ENCODE peak calls at places on chromosomes 5 and 9, in four cellular contexts. D is HCT116, K is HepG2, V is K562. F is an unnamed sample.

GRCh38 chr9:131649646-131650045 is 90.2 kb downstream of the RAPGEF1 start:
- DNase-seq in K (no peak), D (no peak), V (no peak), F (no peak)

GRCh38 chr5:174617285-174617684 is 107.1 kb upstream of the MSX2 start:
- DNase-seq in V (no peak), D (no peak), K (no peak), F (no peak)

GRCh38 chr5:115170924-115171510 is 1.3 kb upstream of the TRIM36 start:
- DNase-seq in V (no peak), D (no peak), K (no peak), F (no peak)

GRCh38 chr5:14809369-14810144 is 62.0 kb downstream of the ANKH start:
- DNase-seq in D (peak; percentile 79), V (peak; percentile 16), K (peak; percentile 65), F (peak; percentile 71)

GRCh38 chr5:88269222-88269771 is 652 bp upstream of the TMEM161B start:
- DNase-seq in K (peak; percentile 6), V (peak; percentile 17), D (no peak), F (no peak)

GRCh38 chr5:37071901-37072581 is 177.1 kb downstream of the CPLANE1 start:
- DNase-seq in K (peak; percentile 61), D (no peak), V (no peak), F (no peak)

GRCh38 chr5:30279237-30279636 is 914.2 kb upstream of the CDH6 start:
- DNase-seq in D (no peak), V (no peak), K (no peak), F (peak; percentile 35)

GRCh38 chr9:111789881-111790280 is 4.9 kb downstream of the SHOC1 start:
- DNase-seq in K (no peak), D (no peak), V (no peak), F (no peak)

GRCh38 chr9:107895524-107896001 is 406.0 kb upstream of the KLF4 start:
- DNase-seq in D (no peak), V (no peak), K (no peak), F (no peak)

GRCh38 chr9:124894741-124895170 is 32.8 kb downstream of the ARPC5L start:
- DNase-seq in V (no peak), D (peak; percentile 10), K (peak; percentile 12), F (no peak)

GRCh38 chr5:122150128-122150685 is 20.9 kb downstream of the ZNF474 start:
- DNase-seq in V (no peak), D (no peak), K (no peak), F (no peak)

DNA sequence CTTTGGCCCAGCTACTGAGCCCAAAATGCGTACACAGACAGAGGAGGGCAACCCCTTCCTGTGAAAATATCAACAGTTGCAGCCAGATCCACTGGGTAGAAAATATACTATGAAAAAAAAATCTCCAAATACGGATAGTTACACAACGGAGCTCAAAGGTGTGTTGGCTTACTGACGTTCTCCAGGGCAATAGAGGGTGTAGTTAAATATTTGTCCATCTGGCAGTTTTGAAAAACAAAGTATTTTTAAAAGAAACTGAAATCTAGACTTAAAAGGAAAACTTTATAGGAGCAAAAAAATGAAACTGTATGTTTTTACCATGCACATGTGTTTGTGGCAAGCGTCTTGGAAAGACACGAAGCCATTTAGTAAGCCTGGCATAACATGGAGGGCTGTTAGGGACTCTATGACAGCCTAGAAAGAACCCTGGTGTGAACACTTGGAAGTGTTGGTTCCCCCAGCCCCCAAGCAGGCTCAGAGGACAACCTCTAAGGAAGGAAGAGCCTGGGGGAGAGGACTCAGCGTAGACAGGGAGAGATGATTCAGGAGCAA is 157.8 kb upstream of the TRPM3 start:
- DNase-seq in D (no peak), V (no peak), K (peak; percentile 68), F (no peak)
- TF ChIP-seq REST in D (no peak), V (no peak), K (no peak), F (no peak)

DNA sequence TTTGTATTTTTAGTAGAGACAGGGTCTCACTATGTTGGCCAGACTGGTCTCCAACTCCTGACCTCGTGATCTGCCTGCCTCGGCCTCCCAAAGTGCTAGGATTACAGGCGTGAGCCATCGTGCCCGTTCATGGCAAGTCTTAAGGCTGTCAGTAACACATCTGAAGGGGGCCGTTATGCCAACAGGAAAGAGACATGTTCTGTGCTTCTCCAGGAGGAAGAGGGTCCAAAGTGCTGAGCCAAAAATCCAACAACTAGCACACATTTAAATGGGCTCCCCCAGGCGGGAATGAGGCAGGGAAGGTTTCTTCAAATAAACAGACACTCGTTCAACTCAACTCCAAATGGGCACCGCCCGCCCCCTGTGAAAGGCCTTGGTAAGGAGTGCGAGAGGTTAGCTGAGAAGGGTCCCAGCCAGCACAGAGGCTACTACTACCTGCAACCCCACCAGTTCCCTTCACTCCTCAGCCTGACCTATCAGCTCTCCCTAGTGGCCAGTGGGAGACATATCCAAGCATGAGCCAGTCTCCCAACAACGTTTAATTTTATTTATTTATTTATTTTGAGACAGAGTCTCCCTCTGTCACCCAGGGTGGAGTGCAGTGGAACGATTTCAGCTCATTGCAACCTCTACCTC is 84.1 kb upstream of the DMRT1 start:
- DNase-seq in D (peak; percentile 24), K (peak; percentile 69), V (no peak), F (no peak)
- TF ChIP-seq TCF7L2 in D (no peak), K (no peak), V (no peak), F (no peak)

GRCh38 chr5:39877479-39877878 is 452.7 kb upstream of the DAB2 start:
- DNase-seq in K (no peak), D (no peak), V (no peak), F (no peak)

GRCh38 chr5:39876146-39876545 is 451.4 kb upstream of the DAB2 start:
- DNase-seq in V (no peak), K (no peak), D (no peak), F (no peak)

GRCh38 chr5:39880985-39881384 is 456.2 kb upstream of the DAB2 start:
- DNase-seq in V (no peak), D (no peak), K (no peak), F (no peak)
- H3K4me3 ChIP-seq in V (no peak overlapping the region), D (no peak overlapping the region), K (no peak overlapping the region), F (no peak overlapping the region)

GRCh38 chr9:94975480-94976452 is 249.3 kb downstream of the AOPEP start:
- DNase-seq in K (peak; percentile 79), V (no peak), D (no peak), F (no peak)
- TF ChIP-seq REST in K (no peak), V (no peak), D (no peak), F (no peak)

GRCh38 chr5:125587631-125588030 is 835.6 kb upstream of the GRAMD2B start:
- DNase-seq in V (no peak), D (no peak), K (no peak), F (no peak)
- TF ChIP-seq TCF7L2 in V (no peak), D (no peak), K (no peak), F (no peak)

DNA sequence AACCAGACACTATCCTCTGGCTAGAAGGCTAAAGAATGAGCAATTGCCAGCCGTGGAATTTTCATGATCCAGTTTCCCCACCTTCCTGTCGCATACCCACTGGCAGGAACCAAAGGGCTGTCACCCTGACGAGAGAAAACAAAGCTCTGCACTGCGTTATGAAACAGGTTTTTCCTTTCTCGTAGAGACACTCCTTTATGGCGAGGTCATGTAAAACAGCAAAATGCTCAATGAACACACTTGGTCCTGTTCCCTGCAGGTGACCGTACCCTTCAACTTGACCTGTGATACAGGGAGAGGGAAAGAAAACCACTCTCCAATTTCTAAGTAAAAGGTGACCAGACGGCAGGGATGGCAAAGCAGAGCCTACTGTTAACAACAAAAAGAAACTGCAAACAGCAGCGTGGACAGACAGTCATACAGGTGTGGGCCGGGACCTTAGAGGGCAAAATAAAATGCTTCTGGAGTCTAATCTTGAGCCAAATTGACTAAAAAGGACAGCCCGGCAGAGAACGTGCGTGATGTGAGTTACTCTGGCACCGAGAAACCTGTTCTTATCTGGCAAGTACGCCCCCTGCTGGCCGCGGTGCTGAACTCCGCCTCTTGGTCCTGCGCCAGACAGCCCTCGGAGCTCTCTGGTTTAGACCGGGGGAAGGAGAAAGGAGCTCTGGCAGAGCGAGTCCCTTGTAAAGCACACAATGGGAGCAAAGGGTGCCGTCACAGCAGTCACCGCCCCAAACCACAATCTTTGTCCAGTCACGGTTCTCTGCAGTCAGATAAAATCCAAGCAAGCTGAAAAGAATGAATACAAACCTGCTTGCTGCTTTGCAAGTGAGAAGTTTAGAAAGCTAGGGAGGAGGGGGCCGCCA is 98.9 kb downstream of the EFNA5 start:
- DNase-seq in K (peak; percentile 66), D (peak; percentile 83), V (peak; percentile 75), F (peak; percentile 90)
- H3K4me3 ChIP-seq in K (peak overlapping the region; percentile 58), D (peak overlapping the region; percentile 41), V (no peak overlapping the region), F (peak overlapping the region; percentile 49)

GRCh38 chr5:91438871-91439270 is 55.8 kb upstream of the ARRDC3 start:
- DNase-seq in K (peak; percentile 4), V (no peak), D (peak; percentile 34), F (no peak)

GRCh38 chr5:91441082-91441481 is 58.0 kb upstream of the ARRDC3 start:
- DNase-seq in V (no peak), D (no peak), K (no peak), F (no peak)

GRCh38 chr5:91434348-91434747 is 51.2 kb upstream of the ARRDC3 start:
- DNase-seq in D (no peak), V (no peak), K (no peak), F (no peak)

GRCh38 chr5:91433861-91434260 is 50.7 kb upstream of the ARRDC3 start:
- DNase-seq in K (no peak), V (no peak), D (no peak), F (no peak)

GRCh38 chr5:91436241-91436640 is 53.1 kb upstream of the ARRDC3 start:
- DNase-seq in K (no peak), D (no peak), V (no peak), F (no peak)
- TF ChIP-seq REST in K (no peak), D (no peak), V (no peak), F (no peak)

DNA sequence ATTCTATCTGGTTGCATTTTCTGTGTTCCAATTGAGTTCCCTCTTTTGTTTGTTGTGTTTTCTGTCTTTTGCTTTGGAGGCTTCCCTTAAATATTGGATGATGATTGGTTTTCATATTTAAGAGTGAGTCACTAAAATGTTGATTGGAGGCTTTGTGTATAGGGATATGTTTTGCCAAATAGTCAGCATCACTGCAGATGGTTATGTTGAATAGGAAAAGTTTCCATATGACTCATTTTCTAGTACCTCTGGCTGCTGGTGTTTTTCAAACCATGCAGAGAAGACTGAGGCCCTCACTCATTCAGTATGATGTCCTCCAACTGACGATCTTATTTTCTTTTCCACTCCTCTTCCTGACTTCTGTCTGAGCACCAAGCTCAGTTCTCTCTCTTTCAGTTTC is 1290.0 kb downstream of the EFNA5 start:
- DNase-seq in V (no peak), D (no peak), K (no peak), F (no peak)
- TF ChIP-seq TCF7L2 in V (no peak), D (no peak), K (no peak), F (no peak)